ENCODE peak calls at places on chromosomes 4 and X, in seven cellular contexts. One of them, this sample, is unnamed.

GRCh38 chr4:22668702-22669101 is 24.0 kb upstream of the GBA3 start:
- DNase-seq in IMR-90: no peak
- DNase-seq in activated naive CD8-positive, alpha-beta T cell treated with anti-CD3 and anti-CD28 coated beads, Interleukin-2, amount 50 U/mL, for 16 hours: no peak
- DNase-seq in LHCN-M2: no peak
- DNase-seq in nucleus accumbens: no peak
- DNase-seq in NCI-H526: no peak
- DNase-seq in tibial artery: no peak
- DNase-seq in this sample: no peak

GRCh38 chrX:15815779-15816452 is 25.6 kb downstream of the ZRSR2 start:
- DNase-seq in nucleus accumbens: no peak
- DNase-seq in activated naive CD8-positive, alpha-beta T cell treated with anti-CD3 and anti-CD28 coated beads, Interleukin-2, amount 50 U/mL, for 16 hours: no peak
- DNase-seq in tibial artery: no peak
- DNase-seq in LHCN-M2: no peak
- DNase-seq in IMR-90: peak; percentile 33
- DNase-seq in NCI-H526: peak; percentile 11
- DNase-seq in this sample: peak; percentile 33

GRCh38 chr4:121246698-121247097 is 82.6 kb upstream of the TNIP3 start:
- DNase-seq in IMR-90: no peak
- DNase-seq in tibial artery: no peak
- DNase-seq in LHCN-M2: no peak
- DNase-seq in NCI-H526: no peak
- DNase-seq in activated naive CD8-positive, alpha-beta T cell treated with anti-CD3 and anti-CD28 coated beads, Interleukin-2, amount 50 U/mL, for 16 hours: no peak
- DNase-seq in nucleus accumbens: no peak
- DNase-seq in this sample: no peak

GRCh38 chrX:144259054-144259453 is 375.2 kb downstream of the UBE2NL start:
- DNase-seq in NCI-H526: no peak
- DNase-seq in nucleus accumbens: no peak
- DNase-seq in LHCN-M2: no peak
- DNase-seq in IMR-90: no peak
- DNase-seq in activated naive CD8-positive, alpha-beta T cell treated with anti-CD3 and anti-CD28 coated beads, Interleukin-2, amount 50 U/mL, for 16 hours: no peak
- DNase-seq in tibial artery: no peak
- DNase-seq in this sample: no peak

GRCh38 chr4:15794905-15795304 is 16.8 kb downstream of the CD38 start:
- DNase-seq in tibial artery: no peak
- DNase-seq in IMR-90: no peak
- DNase-seq in NCI-H526: no peak
- DNase-seq in nucleus accumbens: no peak
- DNase-seq in activated naive CD8-positive, alpha-beta T cell treated with anti-CD3 and anti-CD28 coated beads, Interleukin-2, amount 50 U/mL, for 16 hours: no peak
- DNase-seq in LHCN-M2: no peak
- DNase-seq in this sample: no peak

GRCh38 chrX:149950681-149951080 is 12.4 kb upstream of the EOLA2 start:
- DNase-seq in NCI-H526: no peak
- DNase-seq in activated naive CD8-positive, alpha-beta T cell treated with anti-CD3 and anti-CD28 coated beads, Interleukin-2, amount 50 U/mL, for 16 hours: no peak
- DNase-seq in tibial artery: no peak
- DNase-seq in LHCN-M2: peak; percentile 53
- DNase-seq in IMR-90: peak; percentile 67
- DNase-seq in nucleus accumbens: no peak
- DNase-seq in this sample: peak; percentile 54

GRCh38 chrX:12721042-12721441 is 70.2 kb upstream of the PRPS2 start:
- DNase-seq in LHCN-M2: peak; percentile 2
- DNase-seq in activated naive CD8-positive, alpha-beta T cell treated with anti-CD3 and anti-CD28 coated beads, Interleukin-2, amount 50 U/mL, for 16 hours: no peak
- DNase-seq in tibial artery: no peak
- DNase-seq in NCI-H526: no peak
- DNase-seq in nucleus accumbens: no peak
- DNase-seq in IMR-90: no peak
- DNase-seq in this sample: peak; percentile 16

GRCh38 chr4:169315530-169316306 is 45.0 kb upstream of the SH3RF1 start:
- DNase-seq in activated naive CD8-positive, alpha-beta T cell treated with anti-CD3 and anti-CD28 coated beads, Interleukin-2, amount 50 U/mL, for 16 hours: no peak
- DNase-seq in NCI-H526: peak; percentile 2
- DNase-seq in tibial artery: no peak
- DNase-seq in IMR-90: peak; percentile 92
- DNase-seq in nucleus accumbens: no peak
- DNase-seq in LHCN-M2: peak; percentile 62
- DNase-seq in this sample: peak; percentile 11

GRCh38 chr4:150931005-150931404 is 84.1 kb downstream of the LRBA start:
- DNase-seq in activated naive CD8-positive, alpha-beta T cell treated with anti-CD3 and anti-CD28 coated beads, Interleukin-2, amount 50 U/mL, for 16 hours: no peak
- DNase-seq in NCI-H526: no peak
- DNase-seq in IMR-90: no peak
- DNase-seq in nucleus accumbens: no peak
- DNase-seq in LHCN-M2: no peak
- DNase-seq in tibial artery: no peak
- DNase-seq in this sample: no peak

This sample was measured in myocyte.